ENCODE peak calls at places on chromosomes 5 and 9, in four cellular contexts. X is HCT116, O is K562, E is HepG2. W is an unnamed sample.

GRCh38 chr5:134051305-134051704 is 46.5 kb upstream of the VDAC1 start:
- DNase-seq in X (no peak), O (no peak), E (no peak), W (no peak)

GRCh38 chr5:75681125-75681830 is 36.0 kb downstream of the POC5 start:
- DNase-seq in X (peak; percentile 15), O (peak; percentile 53), E (peak; percentile 28), W (peak; percentile 17)

GRCh38 chr5:102649731-102650130 is 105.4 kb upstream of the PAM start:
- DNase-seq in X (no peak), O (no peak), E (no peak), W (no peak)

GRCh38 chr5:112186401-112186990 is 232.6 kb downstream of the EPB41L4A start:
- DNase-seq in X (peak; percentile 53), O (peak; percentile 58), E (peak; percentile 35), W (no peak)

GRCh38 chr5:7622498-7622897 is 226.6 kb downstream of the ADCY2 start:
- DNase-seq in X (no peak), O (no peak), E (no peak), W (no peak)

GRCh38 chr9:104961238-104961637 is 33.3 kb upstream of the ABCA1 start:
- DNase-seq in X (no peak), O (peak; percentile 69), E (peak; percentile 72), W (peak; percentile 33)

GRCh38 chr5:179278119-179278518 is 67.1 kb downstream of the ADAMTS2 start:
- DNase-seq in X (no peak), O (no peak), E (no peak), W (no peak)

GRCh38 chr5:105947461-105947860 is 1723.3 kb downstream of the EFNA5 start:
- DNase-seq in X (no peak), O (no peak), E (no peak), W (no peak)

GRCh38 chr9:22214021-22214420 is 204.9 kb upstream of the CDKN2B start:
- DNase-seq in X (no peak), O (no peak), E (no peak), W (no peak)

GRCh38 chr5:56814361-56814962 is 887 bp upstream of the MAP3K1 start:
- DNase-seq in X (no peak), O (peak; percentile 31), E (peak; percentile 28), W (no peak)

GRCh38 chr9:134216449-134216951 is 52.1 kb upstream of the RNU6ATAC start:
- DNase-seq in X (no peak), O (no peak), E (no peak), W (no peak)

GRCh38 chr9:134216961-134217360 is 52.6 kb upstream of the RNU6ATAC start:
- DNase-seq in X (no peak), O (no peak), E (no peak), W (no peak)

GRCh38 chr9:134215709-134216448 is 51.5 kb upstream of the RNU6ATAC start:
- DNase-seq in X (no peak), O (peak; percentile 15), E (peak; percentile 43), W (no peak)

GRCh38 chr9:134218230-134218629 is 53.9 kb upstream of the RNU6ATAC start:
- DNase-seq in X (no peak), O (no peak), E (no peak), W (no peak)

DNA sequence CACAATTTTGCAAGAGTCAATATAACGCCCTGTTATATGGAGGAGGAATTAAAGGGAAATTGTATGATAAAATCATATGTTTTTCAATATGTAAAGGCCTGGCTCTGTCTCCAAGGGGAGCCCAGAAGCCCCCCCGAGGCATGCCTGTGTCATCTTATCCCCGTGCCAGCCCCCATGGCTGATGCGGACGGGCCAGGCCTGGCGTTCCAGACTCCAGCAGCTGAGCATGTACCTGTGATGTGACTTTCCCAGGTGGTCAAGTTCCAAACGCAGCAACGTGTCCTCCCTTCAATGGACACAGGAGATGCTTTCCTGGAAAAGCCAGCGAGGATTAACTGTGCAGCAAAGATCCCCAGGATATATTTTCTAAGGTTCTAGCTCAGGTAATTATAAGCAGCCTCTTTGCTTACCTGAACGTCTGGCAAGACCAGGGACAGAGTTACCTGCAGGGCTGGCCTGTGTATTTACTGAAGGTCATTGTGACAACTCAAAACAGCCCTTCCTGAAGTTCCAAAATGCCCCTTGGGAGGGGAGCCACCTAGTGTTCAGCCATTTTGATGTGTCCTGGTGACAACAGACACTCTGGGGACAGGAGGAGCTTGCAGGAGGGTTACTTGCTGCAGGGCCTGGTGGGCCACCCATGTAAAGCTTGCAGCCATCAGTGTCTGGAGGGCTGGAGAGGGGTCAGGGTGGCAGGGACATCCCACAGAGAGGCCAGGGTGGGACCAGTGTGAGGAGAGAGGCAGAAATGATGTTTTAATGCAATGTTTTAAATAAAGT is 53.3 kb upstream of the RNU6ATAC start:
- DNase-seq in X (peak; percentile 24), O (peak; percentile 56), E (peak; percentile 70), W (no peak)
- TF ChIP-seq REST in X (no peak), O (no peak), E (no peak), W (no peak)

GRCh38 chr5:81785311-81785710 is 34.4 kb upstream of the SSBP2 start:
- DNase-seq in X (no peak), O (no peak), E (no peak), W (no peak)

GRCh38 chr5:81786509-81786908 is 35.6 kb upstream of the SSBP2 start:
- DNase-seq in X (no peak), O (no peak), E (no peak), W (no peak)

GRCh38 chr5:81788271-81788670 is 37.4 kb upstream of the SSBP2 start:
- DNase-seq in X (no peak), O (no peak), E (no peak), W (no peak)

GRCh38 chr5:81787843-81788242 is 36.9 kb upstream of the SSBP2 start:
- DNase-seq in X (no peak), O (peak; percentile 27), E (no peak), W (no peak)

GRCh38 chr5:81789033-81789432 is 38.1 kb upstream of the SSBP2 start:
- DNase-seq in X (no peak), O (peak; percentile 52), E (no peak), W (no peak)
- TF ChIP-seq TCF7L2 in X (no peak), O (no peak), E (no peak), W (no peak)

GRCh38 chr9:137308102-137308619 is 6.1 kb upstream of the NRARP start:
- DNase-seq in X (no peak), O (peak; percentile 61), E (no peak), W (no peak)

GRCh38 chr9:137305788-137306545 is 3.9 kb upstream of the NRARP start:
- DNase-seq in X (no peak), O (no peak), E (no peak), W (no peak)

GRCh38 chr9:137305060-137305787 is 3.2 kb upstream of the NRARP start:
- DNase-seq in X (no peak), O (peak; percentile 52), E (no peak), W (no peak)

GRCh38 chr9:137307255-137308101 is 5.4 kb upstream of the NRARP start:
- DNase-seq in X (no peak), O (no peak), E (no peak), W (no peak)

GRCh38 chr9:137306546-137307254 is 4.6 kb upstream of the NRARP start:
- DNase-seq in X (no peak), O (no peak), E (no peak), W (no peak)
- TF ChIP-seq POLR2AphosphoS5 in X (no peak), O (no peak), E (no peak), W (no peak)

GRCh38 chr9:72899734-72900477 is 52.9 kb downstream of the ALDH1A1 start:
- DNase-seq in X (no peak), O (no peak), E (no peak), W (no peak)

GRCh38 chr9:72896439-72896838 is 56.4 kb downstream of the ALDH1A1 start:
- DNase-seq in X (no peak), O (no peak), E (no peak), W (no peak)

GRCh38 chr9:72897069-72897649 is 55.7 kb downstream of the ALDH1A1 start:
- DNase-seq in X (no peak), O (no peak), E (no peak), W (no peak)

GRCh38 chr9:72898360-72898759 is 54.5 kb downstream of the ALDH1A1 start:
- DNase-seq in X (no peak), O (no peak), E (no peak), W (no peak)

DNA sequence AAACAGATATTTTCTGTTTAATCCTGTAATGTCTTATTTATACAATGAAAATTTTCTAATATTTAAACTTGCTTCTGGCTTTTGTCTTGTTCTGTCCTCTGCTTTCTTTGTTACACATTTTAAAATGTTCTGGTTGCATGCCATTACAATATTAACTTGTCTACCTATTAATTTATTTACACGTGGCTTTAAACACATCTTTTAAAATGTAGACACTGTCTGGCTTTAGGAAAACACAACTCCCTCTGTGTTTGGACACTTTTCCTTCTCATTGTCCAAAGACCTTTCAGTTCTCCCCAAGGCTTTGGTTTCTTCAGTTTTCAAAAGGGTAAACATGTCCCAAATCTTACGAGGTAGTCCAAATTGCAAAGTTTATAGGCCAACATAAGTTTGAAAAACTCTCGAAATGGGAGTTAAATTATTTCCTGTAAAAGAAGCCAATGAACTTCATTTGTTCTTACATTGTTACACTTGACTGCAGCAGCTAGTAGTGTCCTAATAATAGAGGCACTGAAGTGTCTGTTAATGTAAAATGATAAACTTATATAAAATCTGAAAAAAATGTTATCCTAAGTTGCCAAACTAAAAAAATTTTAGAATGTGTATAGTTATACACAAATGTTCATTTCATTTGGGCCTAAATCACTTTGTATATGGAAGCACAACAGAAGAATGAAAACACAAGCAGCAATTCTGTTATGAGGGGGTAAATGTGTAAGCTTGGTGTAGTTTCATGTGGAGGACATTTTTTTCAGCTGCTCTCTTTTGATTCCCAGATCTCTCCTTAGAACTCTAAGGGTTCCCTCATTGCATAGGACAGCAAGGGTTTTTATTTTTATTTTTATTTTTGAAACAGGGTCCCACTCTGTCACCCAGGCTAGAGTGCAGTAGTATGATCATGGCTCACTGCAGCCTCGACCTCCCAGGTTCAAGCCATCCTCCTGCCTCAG is 53.8 kb downstream of the ALDH1A1 start:
- DNase-seq in X (no peak), O (no peak), E (no peak), W (no peak)
- TF ChIP-seq REST in X (no peak), O (no peak), E (no peak), W (no peak)

W was measured in Panc1.